ENCODE peak calls at places on chromosomes 12 and 14, in eight cellular contexts. F is activated naive CD8-positive, alpha-beta T cell treated with anti-CD3 and anti-CD28 coated beads for 36 hours; T is tibial artery; U is HFF-Myc; J is AG09309; A is neural crest cell; C is H9; D is EL. Z is an unnamed sample.

GRCh38 chr12:52204095-52204930 is 12.5 kb upstream of the KRT80 start:
- DNase-seq in F (no peak), D (peak; percentile 65), T (no peak), J (no peak), C (no peak), U (no peak), A (no peak), Z (no peak)

GRCh38 chr12:131829351-131829794 is 1.2 kb downstream of the MMP17 start:
- DNase-seq in A (no peak), J (no peak), T (no peak), C (peak; percentile 41), F (no peak), U (no peak), D (peak; percentile 57), Z (no peak)

GRCh38 chr12:120425797-120426196 is 12.1 kb upstream of the COX6A1 start:
- DNase-seq in U (no peak), C (no peak), D (no peak), T (no peak), F (no peak), J (no peak), A (no peak), Z (no peak)

GRCh38 chr12:126926023-126926600 is 1340.9 kb upstream of the TMEM132C start:
- DNase-seq in C (no peak), D (no peak), T (no peak), F (no peak), A (no peak), J (no peak), U (no peak), Z (no peak)

GRCh38 chr12:120247621-120248030 is 17.9 kb downstream of the PXN start:
- DNase-seq in T (no peak), F (no peak), U (peak; percentile 88), A (no peak), D (peak; percentile 88), J (no peak), C (no peak), Z (no peak)

GRCh38 chr12:110200124-110200417 is 75.9 kb downstream of the IFT81 start:
- DNase-seq in A (no peak), J (no peak), F (no peak), T (no peak), U (no peak), C (no peak), D (peak; percentile 29), Z (no peak)

GRCh38 chr14:44279357-44279756 is 227.7 kb downstream of the FSCB start:
- DNase-seq in F (no peak), A (no peak), J (no peak), D (no peak), T (no peak), C (no peak), U (no peak), Z (no peak)

GRCh38 chr12:76451528-76451927 is 103.3 kb upstream of the BBS10 start:
- DNase-seq in U (no peak), D (no peak), C (no peak), J (no peak), T (no peak), F (no peak), A (no peak), Z (no peak)

GRCh38 chr14:97298331-97298730 is 501.1 kb downstream of the VRK1 start:
- DNase-seq in F (no peak), D (no peak), C (peak; percentile 58), A (no peak), U (no peak), J (no peak), T (no peak), Z (no peak)

GRCh38 chr12:127277882-127278281 is 989.1 kb upstream of the TMEM132C start:
- DNase-seq in J (no peak), C (no peak), F (no peak), T (no peak), U (no peak), A (no peak), D (no peak), Z (no peak)

GRCh38 chr14:102568115-102568614 is 24.3 kb upstream of the RCOR1 start:
- DNase-seq in F (peak; percentile 48), D (no peak), J (no peak), U (no peak), C (peak; percentile 87), T (no peak), A (no peak), Z (no peak)

GRCh38 chr12:58537278-58537677 is 383.0 kb downstream of the LRIG3 start:
- DNase-seq in C (no peak), D (peak; percentile 89), U (peak; percentile 95), J (peak; percentile 37), F (no peak), T (no peak), A (no peak), Z (no peak)

GRCh38 chr14:101459392-101459900 is 101.8 kb upstream of the DIO3 start:
- DNase-seq in D (no peak), J (no peak), U (no peak), F (no peak), T (no peak), C (peak; percentile 46), A (no peak), Z (no peak)

GRCh38 chr12:64400041-64400440 is 4.2 kb upstream of the XPOT start:
- DNase-seq in D (peak; percentile 63), U (no peak), A (no peak), J (no peak), F (no peak), C (peak; percentile 52), T (no peak), Z (no peak)

GRCh38 chr14:50943943-50944646 is at the start of gene PYGL:
- DNase-seq in T (peak; percentile 76), D (peak; percentile 81), C (peak; percentile 81), U (no peak), F (peak; percentile 47), A (peak; percentile 67), J (no peak), Z (no peak)

GRCh38 chr12:19185262-19185929 is 55.9 kb downstream of the PLEKHA5 start:
- DNase-seq in D (no peak), J (no peak), C (no peak), F (no peak), U (no peak), T (no peak), A (no peak), Z (no peak)

GRCh38 chr12:56188786-56189335 is 422 bp downstream of the SMARCC2 start:
- DNase-seq in D (no peak), T (no peak), F (no peak), J (no peak), A (no peak), C (peak; percentile 43), U (no peak), Z (no peak)

GRCh38 chr12:124744659-124745467 is 118.8 kb downstream of the SCARB1 start:
- DNase-seq in F (no peak), T (no peak), A (no peak), C (peak; percentile 91), D (peak; percentile 31), U (no peak), J (no peak), Z (no peak)

GRCh38 chr12:5525783-5526367 is 94.0 kb downstream of the NTF3 start:
- DNase-seq in D (no peak), C (no peak), F (no peak), J (no peak), T (no peak), A (no peak), U (no peak), Z (no peak)

GRCh38 chr12:9669534-9669933 is at the start of gene CLEC2D:
- DNase-seq in C (no peak), T (no peak), U (no peak), F (peak; percentile 59), J (no peak), D (no peak), A (no peak), Z (no peak)

GRCh38 chr12:100574262-100575074 is 984 bp downstream of the GAS2L3 start:
- DNase-seq in A (no peak), T (no peak), J (no peak), D (peak; percentile 57), F (no peak), U (no peak), C (peak; percentile 41), Z (no peak)

GRCh38 chr14:42138406-42138805 is 531.7 kb downstream of the LRFN5 start:
- DNase-seq in C (no peak), D (no peak), U (no peak), A (no peak), T (no peak), J (no peak), F (no peak), Z (no peak)

GRCh38 chr14:98803196-98803595 is 468.8 kb downstream of the BCL11B start:
- DNase-seq in A (no peak), U (no peak), F (no peak), C (no peak), T (no peak), D (no peak), J (no peak), Z (no peak)

GRCh38 chr12:126248871-126249403 is 1183.7 kb downstream of the AACS start:
- DNase-seq in C (no peak), J (no peak), F (no peak), A (no peak), D (no peak), U (no peak), T (no peak), Z (no peak)

GRCh38 chr12:105555556-105555973 is 225.1 kb downstream of the C12orf75 start:
- DNase-seq in J (no peak), F (no peak), U (no peak), T (no peak), D (no peak), A (no peak), C (no peak), Z (no peak)

GRCh38 chr12:18919826-18920511 is 182.1 kb downstream of the CAPZA3 start:
- DNase-seq in C (no peak), T (no peak), U (no peak), J (no peak), D (no peak), F (no peak), A (no peak), Z (no peak)

GRCh38 chr14:105839425-105840265 is 313.3 kb downstream of the TMEM121 start:
- DNase-seq in F (no peak), J (no peak), C (peak; percentile 8), A (no peak), U (no peak), T (peak; percentile 14), D (no peak), Z (no peak)

GRCh38 chr12:3097186-3097804 is 20.1 kb downstream of the TSPAN9 start:
- DNase-seq in U (no peak), C (peak; percentile 30), J (no peak), D (no peak), F (no peak), A (no peak), T (peak; percentile 92), Z (no peak)

GRCh38 chr14:47966411-47966810 is 291.0 kb upstream of the MDGA2 start:
- DNase-seq in T (no peak), D (no peak), J (no peak), C (no peak), A (no peak), F (no peak), U (no peak), Z (no peak)

GRCh38 chr12:12926571-12927071 is 25.3 kb downstream of the GPRC5D start:
- DNase-seq in D (peak; percentile 69), A (no peak), T (no peak), C (no peak), F (no peak), U (no peak), J (no peak), Z (no peak)

GRCh38 chr14:104441275-104442106 is 138.1 kb upstream of the C14orf180 start:
- DNase-seq in A (no peak), D (no peak), C (peak; percentile 16), J (no peak), U (no peak), T (peak; percentile 13), F (no peak), Z (no peak)

GRCh38 chr12:52364901-52365489 is 2.3 kb downstream of the KRT85 start:
- DNase-seq in A (no peak), T (no peak), J (no peak), C (no peak), F (no peak), U (no peak), D (no peak), Z (no peak)

GRCh38 chr12:107129315-107129930 is 36.1 kb upstream of the CRY1 start:
- DNase-seq in U (no peak), J (no peak), D (no peak), C (no peak), A (no peak), F (no peak), T (no peak), Z (no peak)

GRCh38 chr12:75978677-75979076 is 52.9 kb downstream of the PHLDA1 start:
- DNase-seq in T (no peak), C (no peak), D (no peak), J (no peak), U (no peak), F (no peak), A (no peak), Z (no peak)

Z was measured in Panc1.